ENCODE peak calls at places on chromosomes 13 and 19, in four cellular contexts. One of them, this sample, is unnamed.

GRCh38 chr19:16295071-16295470 is 29.6 kb upstream of the KLF2 start:
- DNase-seq in K562: no peak
- DNase-seq in HepG2: no peak
- DNase-seq in WTC11: no peak
- DNase-seq in this sample: no peak

GRCh38 chr19:40143612-40144011 is 47.6 kb upstream of the MAP3K10 start:
- DNase-seq in HepG2: no peak
- DNase-seq in K562: no peak
- DNase-seq in WTC11: no peak
- DNase-seq in this sample: no peak

GRCh38 chr13:24217601-24218281 is 57.2 kb downstream of the SPATA13 start:
- DNase-seq in HepG2: peak; percentile 72
- DNase-seq in WTC11: no peak
- DNase-seq in K562: no peak
- DNase-seq in this sample: no peak

GRCh38 chr13:24274452-24274971 is 34.9 kb upstream of the C1QTNF9 start:
- DNase-seq in K562: no peak
- DNase-seq in WTC11: no peak
- DNase-seq in HepG2: no peak
- DNase-seq in this sample: no peak

GRCh38 chr13:38697628-38698333 is 10.9 kb downstream of the FREM2 start:
- DNase-seq in WTC11: no peak
- DNase-seq in K562: no peak
- DNase-seq in HepG2: no peak
- DNase-seq in this sample: peak; percentile 20

GRCh38 chr19:41276231-41276630 is 12.1 kb downstream of the HNRNPUL1 start:
- DNase-seq in WTC11: no peak
- DNase-seq in HepG2: no peak
- DNase-seq in K562: no peak
- DNase-seq in this sample: no peak

GRCh38 chr13:38830442-38831045 is 143.7 kb downstream of the FREM2 start:
- DNase-seq in HepG2: no peak
- DNase-seq in WTC11: no peak
- DNase-seq in K562: no peak
- DNase-seq in this sample: no peak

GRCh38 chr13:26038931-26039475 is 12.8 kb downstream of the SHISA2 start:
- DNase-seq in K562: no peak
- DNase-seq in WTC11: no peak
- DNase-seq in HepG2: no peak
- DNase-seq in this sample: no peak

GRCh38 chr19:50457300-50457699 is 19.0 kb upstream of the EMC10 start:
- DNase-seq in HepG2: no peak
- DNase-seq in K562: no peak
- DNase-seq in WTC11: no peak
- DNase-seq in this sample: no peak

GRCh38 chr13:69279213-69279612 is 828.4 kb upstream of the ATXN8OS start:
- DNase-seq in K562: no peak
- DNase-seq in HepG2: no peak
- DNase-seq in WTC11: no peak
- DNase-seq in this sample: no peak

GRCh38 chr19:1985588-1986356 is 29.7 kb downstream of the BTBD2 start:
- DNase-seq in HepG2: no peak
- DNase-seq in WTC11: no peak
- DNase-seq in K562: no peak
- DNase-seq in this sample: no peak

GRCh38 chr13:28755546-28755870 is 36.7 kb upstream of the SLC46A3 start:
- DNase-seq in K562: no peak
- DNase-seq in HepG2: no peak
- DNase-seq in WTC11: no peak
- DNase-seq in this sample: no peak

GRCh38 chr13:77033717-77034302 is 6.9 kb upstream of the FBXL3 start:
- DNase-seq in WTC11: no peak
- DNase-seq in HepG2: no peak
- DNase-seq in K562: no peak
- DNase-seq in this sample: no peak

GRCh38 chr13:76886005-76886291 is 257 bp downstream of the KCTD12 start:
- DNase-seq in WTC11: no peak
- DNase-seq in K562: no peak
- DNase-seq in HepG2: no peak
- DNase-seq in this sample: no peak

GRCh38 chr13:78102121-78102677 is 183.6 kb upstream of the EDNRB start:
- DNase-seq in WTC11: no peak
- DNase-seq in K562: no peak
- DNase-seq in HepG2: no peak
- DNase-seq in this sample: no peak

GRCh38 chr13:62333466-62333865 is 917.8 kb upstream of the PCDH20 start:
- DNase-seq in K562: no peak
- DNase-seq in WTC11: no peak
- DNase-seq in HepG2: no peak
- DNase-seq in this sample: no peak

GRCh38 chr13:19178901-19179593 is 2.6 kb downstream of the TUBA3C start:
- DNase-seq in WTC11: no peak
- DNase-seq in K562: no peak
- DNase-seq in HepG2: no peak
- DNase-seq in this sample: no peak

GRCh38 chr19:58407658-58408151 is 744 bp upstream of the ZNF584 start:
- DNase-seq in K562: no peak
- DNase-seq in WTC11: no peak
- DNase-seq in HepG2: peak; percentile 57
- DNase-seq in this sample: no peak
- TF ChIP-seq ELF4 in K562: peak; percentile 11
- TF ChIP-seq ELF4 in WTC11: no peak
- TF ChIP-seq ELF4 in HepG2: no peak
- TF ChIP-seq ELF4 in this sample: no peak

DNA sequence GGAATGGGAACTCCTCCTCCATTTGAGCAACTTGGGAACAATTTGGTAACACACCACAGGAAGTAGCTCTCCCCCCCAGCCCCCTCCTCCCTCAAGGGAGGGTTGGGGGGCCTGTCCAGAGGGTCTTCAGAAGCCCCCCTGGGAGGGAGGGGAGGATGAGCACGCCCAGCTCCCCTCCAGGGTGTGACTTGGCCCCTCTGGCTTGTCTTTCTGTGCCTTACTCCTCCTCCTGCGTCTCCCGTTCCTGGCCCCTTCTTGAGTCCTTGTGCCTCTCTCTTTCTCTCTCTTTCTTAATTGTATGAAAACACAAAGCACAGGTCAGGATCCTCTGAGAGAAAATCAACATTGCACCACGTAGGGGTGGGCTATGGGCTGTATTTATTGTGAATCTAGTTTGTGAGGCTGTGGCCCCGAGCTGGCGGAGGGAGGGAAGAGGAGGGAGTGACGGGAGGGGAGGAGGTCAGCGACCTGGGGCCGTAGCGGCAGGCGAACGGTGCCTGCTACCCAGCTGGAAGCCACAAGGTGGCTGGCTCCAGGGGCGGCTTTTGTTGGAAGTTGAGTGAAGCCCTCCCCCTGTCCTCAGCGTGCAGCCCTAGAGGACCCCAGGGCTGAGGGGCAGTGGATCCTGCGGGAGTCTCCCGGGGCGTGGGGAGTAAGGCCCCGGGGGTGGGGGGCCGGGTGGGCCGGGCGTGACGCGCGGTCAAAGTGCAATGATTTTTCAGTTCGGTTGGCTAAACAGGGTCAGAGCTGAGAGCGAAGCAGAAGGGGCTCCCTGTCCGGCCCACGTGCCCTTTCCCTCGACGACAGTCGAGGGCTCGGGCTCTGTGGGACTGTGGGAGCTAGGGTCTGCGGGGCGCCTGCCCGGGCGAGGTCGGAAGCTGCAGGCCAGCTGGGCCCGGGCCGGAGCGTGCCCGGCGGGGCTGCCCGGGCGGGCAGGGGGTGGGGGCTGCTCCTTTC is 6.4 kb downstream of the LYL1 start:
- DNase-seq in K562: peak; percentile 90
- DNase-seq in HepG2: peak; percentile 67
- DNase-seq in WTC11: peak; percentile 75
- DNase-seq in this sample: peak; percentile 49
- TF ChIP-seq ELF4 in K562: peak; percentile 48
- TF ChIP-seq ELF4 in HepG2: no peak
- TF ChIP-seq ELF4 in WTC11: no peak
- TF ChIP-seq ELF4 in this sample: no peak

DNA sequence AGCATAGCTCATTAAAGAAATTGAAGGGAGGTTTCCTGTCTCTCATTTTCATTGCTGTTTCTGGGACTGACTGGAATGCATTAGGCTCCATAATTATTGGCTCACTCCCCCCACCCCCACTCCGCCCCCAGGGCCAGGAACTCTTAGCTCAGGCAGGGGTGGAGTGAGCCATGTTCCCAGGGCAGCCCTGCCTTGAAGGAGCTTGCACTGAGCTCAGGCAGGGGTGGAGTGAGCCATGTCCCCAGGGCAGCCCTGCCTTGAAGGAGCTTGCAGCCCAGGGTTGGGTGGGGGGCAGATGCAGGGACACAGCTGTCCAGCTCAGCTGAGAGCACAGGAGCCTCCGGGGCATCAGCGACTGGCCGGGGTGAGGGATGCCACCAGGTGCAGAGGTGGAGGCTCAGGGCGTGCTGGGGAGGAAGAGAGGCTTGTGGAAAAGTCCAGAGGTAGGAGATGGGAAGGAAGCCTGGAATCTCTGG is 39.1 kb upstream of the TFDP1 start:
- DNase-seq in WTC11: no peak
- DNase-seq in K562: no peak
- DNase-seq in HepG2: no peak
- DNase-seq in this sample: no peak
- TF ChIP-seq ELF4 in WTC11: no peak
- TF ChIP-seq ELF4 in K562: no peak
- TF ChIP-seq ELF4 in HepG2: no peak
- TF ChIP-seq ELF4 in this sample: no peak

GRCh38 chr13:41356788-41357187 is 45.7 kb downstream of the NAA16 start:
- DNase-seq in K562: no peak
- DNase-seq in WTC11: no peak
- DNase-seq in HepG2: no peak
- DNase-seq in this sample: no peak

GRCh38 chr13:41354416-41354815 is 43.3 kb downstream of the NAA16 start:
- DNase-seq in WTC11: no peak
- DNase-seq in HepG2: no peak
- DNase-seq in K562: no peak
- DNase-seq in this sample: no peak

GRCh38 chr13:41352935-41353801 is 42.1 kb downstream of the NAA16 start:
- DNase-seq in HepG2: peak; percentile 35
- DNase-seq in K562: peak; percentile 35
- DNase-seq in WTC11: no peak
- DNase-seq in this sample: peak; percentile 34
- TF ChIP-seq ELF4 in HepG2: no peak
- TF ChIP-seq ELF4 in K562: no peak
- TF ChIP-seq ELF4 in WTC11: no peak
- TF ChIP-seq ELF4 in this sample: no peak

DNA sequence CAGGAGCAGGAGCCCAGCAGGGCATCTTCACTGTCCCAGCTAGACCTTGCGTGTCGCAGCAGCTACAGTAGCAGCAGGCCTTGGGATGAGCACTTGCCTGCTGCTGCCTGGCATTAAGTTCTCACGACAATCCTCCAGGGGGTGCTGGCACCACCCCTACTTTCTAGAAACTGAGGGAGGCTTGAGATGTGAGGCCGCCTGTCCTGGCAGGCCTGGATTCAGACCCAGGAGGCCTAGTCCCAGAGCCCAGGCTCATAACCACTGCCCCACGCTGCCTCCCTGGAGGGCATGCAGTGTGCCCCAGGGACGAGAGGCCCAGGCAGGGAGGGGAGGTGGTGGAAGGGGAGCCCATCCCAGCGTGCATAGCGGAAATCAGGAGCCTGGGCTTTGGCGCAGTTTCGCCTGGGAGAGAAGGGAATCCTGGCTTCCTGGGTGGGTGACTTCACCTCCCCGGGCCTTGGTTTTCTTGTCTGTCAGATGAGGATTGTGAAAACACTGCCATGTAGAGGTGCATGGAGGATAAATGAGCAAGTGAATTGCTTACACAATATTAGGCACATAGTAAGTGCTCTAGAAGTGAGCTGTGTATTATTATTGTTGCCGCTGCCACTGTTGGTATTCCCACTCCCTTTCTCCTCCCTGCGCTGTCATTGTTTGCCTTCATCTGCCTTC is 26.1 kb downstream of the PPP5C start:
- DNase-seq in WTC11: peak; percentile 54
- DNase-seq in HepG2: no peak
- DNase-seq in K562: no peak
- DNase-seq in this sample: no peak
- TF ChIP-seq ELF4 in WTC11: no peak
- TF ChIP-seq ELF4 in HepG2: no peak
- TF ChIP-seq ELF4 in K562: no peak
- TF ChIP-seq ELF4 in this sample: no peak

GRCh38 chr19:19115954-19116353 is 22.3 kb downstream of the TMEM161A start:
- DNase-seq in HepG2: peak; percentile 45
- DNase-seq in K562: peak; percentile 68
- DNase-seq in WTC11: peak; percentile 88
- DNase-seq in this sample: peak; percentile 65
- TF ChIP-seq ELF4 in HepG2: no peak
- TF ChIP-seq ELF4 in K562: no peak
- TF ChIP-seq ELF4 in WTC11: no peak
- TF ChIP-seq ELF4 in this sample: no peak

DNA sequence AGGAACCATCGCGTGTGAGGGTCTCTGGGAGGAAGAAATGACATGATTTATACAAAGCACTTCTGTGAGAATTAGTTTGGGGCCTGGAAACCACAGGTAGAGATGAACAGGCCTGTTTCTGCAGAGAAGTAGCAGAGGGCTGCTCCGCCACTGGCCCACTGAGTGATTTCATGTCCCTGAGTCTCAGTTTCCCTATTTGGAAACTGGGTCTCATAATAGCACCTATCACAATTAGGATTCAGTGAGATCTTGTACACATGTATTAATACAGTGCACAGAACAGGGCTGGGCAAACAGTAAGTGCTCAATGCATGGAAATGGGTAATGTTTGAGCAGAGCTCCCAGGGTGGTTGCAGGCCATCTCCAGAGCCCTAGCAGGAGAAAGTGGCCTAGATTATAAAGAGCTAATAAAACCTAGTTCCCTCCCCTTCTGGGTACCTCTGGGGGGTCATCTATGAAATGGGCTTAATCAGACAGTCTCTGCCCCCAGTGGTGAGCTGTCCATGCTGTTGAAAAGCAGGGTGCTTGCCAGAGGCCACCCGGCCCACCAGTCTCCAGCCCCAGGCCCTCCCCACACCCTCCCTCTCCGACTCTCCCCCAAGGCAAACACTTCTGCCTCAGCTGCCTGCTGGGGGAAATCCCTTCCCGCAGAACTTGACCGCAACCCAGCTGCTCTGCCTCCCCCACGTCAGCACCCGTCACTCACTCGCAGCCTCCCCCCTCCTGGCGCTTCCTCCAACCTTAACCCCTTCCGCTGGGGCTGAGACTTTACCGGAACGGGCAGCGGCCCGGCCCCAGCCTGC is 4.5 kb downstream of the BCL3 start:
- DNase-seq in K562: peak; percentile 93
- DNase-seq in WTC11: peak; percentile 72
- DNase-seq in HepG2: peak; percentile 50
- DNase-seq in this sample: peak; percentile 57
- TF ChIP-seq ELF4 in K562: no peak
- TF ChIP-seq ELF4 in WTC11: no peak
- TF ChIP-seq ELF4 in HepG2: no peak
- TF ChIP-seq ELF4 in this sample: no peak

This sample was measured in HEK293T.